ENCODE peak calls at places on chromosomes 5 and 9, in four cellular contexts. One of them, this sample, is unnamed.

GRCh38 chr5:137146402-137146889 is 352.7 kb downstream of the SPOCK1 start:
- DNase-seq in CD4-positive, alpha-beta T cell: no peak
- DNase-seq in dorsolateral prefrontal cortex: no peak
- DNase-seq in OCI-LY7: no peak
- DNase-seq in this sample: peak

GRCh38 chr5:141516648-141517025 is 27.8 kb downstream of the PCDHGC5 start:
- DNase-seq in CD4-positive, alpha-beta T cell: no peak
- DNase-seq in dorsolateral prefrontal cortex: no peak
- DNase-seq in OCI-LY7: no peak
- DNase-seq in this sample: no peak

GRCh38 chr5:142486581-142486980 is 161.8 kb upstream of the SPRY4 start:
- DNase-seq in CD4-positive, alpha-beta T cell: no peak
- DNase-seq in dorsolateral prefrontal cortex: no peak
- DNase-seq in OCI-LY7: no peak
- DNase-seq in this sample: peak

GRCh38 chr5:68114641-68115040 is 100.9 kb upstream of the PIK3R1 start:
- DNase-seq in CD4-positive, alpha-beta T cell: no peak
- DNase-seq in dorsolateral prefrontal cortex: no peak
- DNase-seq in OCI-LY7: no peak
- DNase-seq in this sample: no peak

GRCh38 chr5:79456890-79457583 is 56.9 kb downstream of the HOMER1 start:
- DNase-seq in CD4-positive, alpha-beta T cell: no peak
- DNase-seq in dorsolateral prefrontal cortex: no peak
- DNase-seq in OCI-LY7: peak
- DNase-seq in this sample: no peak

GRCh38 chr9:76725181-76725580 is 39.1 kb upstream of the PCA3 start:
- DNase-seq in CD4-positive, alpha-beta T cell: no peak
- DNase-seq in dorsolateral prefrontal cortex: no peak
- DNase-seq in OCI-LY7: no peak
- DNase-seq in this sample: no peak

GRCh38 chr5:73969195-73970059 is 343.4 kb downstream of the ARHGEF28 start:
- DNase-seq in CD4-positive, alpha-beta T cell: no peak
- DNase-seq in dorsolateral prefrontal cortex: no peak
- DNase-seq in OCI-LY7: no peak
- DNase-seq in this sample: no peak

GRCh38 chr9:131105952-131106351 is 9.6 kb downstream of the AIF1L start:
- DNase-seq in CD4-positive, alpha-beta T cell: no peak
- DNase-seq in dorsolateral prefrontal cortex: no peak
- DNase-seq in OCI-LY7: no peak
- DNase-seq in this sample: no peak

GRCh38 chr5:528625-529511 is 4.6 kb upstream of the SLC9A3 start:
- DNase-seq in CD4-positive, alpha-beta T cell: no peak
- DNase-seq in dorsolateral prefrontal cortex: no peak
- DNase-seq in OCI-LY7: no peak
- DNase-seq in this sample: no peak

GRCh38 chr5:65926893-65927292 is 518 bp downstream of the ERBIN start:
- DNase-seq in CD4-positive, alpha-beta T cell: no peak
- DNase-seq in dorsolateral prefrontal cortex: no peak
- DNase-seq in OCI-LY7: peak
- DNase-seq in this sample: no peak

GRCh38 chr9:93096811-93097382 is 880 bp downstream of the CARD19 start:
- DNase-seq in CD4-positive, alpha-beta T cell: no peak
- DNase-seq in dorsolateral prefrontal cortex: no peak
- DNase-seq in OCI-LY7: no peak
- DNase-seq in this sample: no peak

GRCh38 chr9:98970532-98971041 is 26.9 kb downstream of the COL15A1 start:
- DNase-seq in CD4-positive, alpha-beta T cell: no peak
- DNase-seq in dorsolateral prefrontal cortex: no peak
- DNase-seq in OCI-LY7: no peak
- DNase-seq in this sample: no peak

GRCh38 chr5:5351288-5352089 is 71.0 kb upstream of the ICE1 start:
- DNase-seq in CD4-positive, alpha-beta T cell: no peak
- DNase-seq in dorsolateral prefrontal cortex: no peak
- DNase-seq in OCI-LY7: no peak
- DNase-seq in this sample: no peak

GRCh38 chr9:131407717-131408195 is 13.9 kb downstream of the PRRC2B start:
- DNase-seq in CD4-positive, alpha-beta T cell: no peak
- DNase-seq in dorsolateral prefrontal cortex: no peak
- DNase-seq in OCI-LY7: no peak
- DNase-seq in this sample: no peak

GRCh38 chr5:75886706-75887105 is 169.5 kb upstream of the POC5 start:
- DNase-seq in CD4-positive, alpha-beta T cell: no peak
- DNase-seq in dorsolateral prefrontal cortex: no peak
- DNase-seq in OCI-LY7: no peak
- DNase-seq in this sample: no peak

GRCh38 chr5:95731571-95732554 is 727 bp downstream of the RHOBTB3 start:
- DNase-seq in CD4-positive, alpha-beta T cell: no peak
- DNase-seq in dorsolateral prefrontal cortex: peak
- DNase-seq in OCI-LY7: no peak
- DNase-seq in this sample: peak

GRCh38 chr9:83199240-83199639 is 136.3 kb upstream of the RASEF start:
- DNase-seq in CD4-positive, alpha-beta T cell: no peak
- DNase-seq in dorsolateral prefrontal cortex: no peak
- DNase-seq in OCI-LY7: no peak
- DNase-seq in this sample: peak

GRCh38 chr9:68749579-68750159 is 44.6 kb downstream of the PIP5K1B start:
- DNase-seq in CD4-positive, alpha-beta T cell: no peak
- DNase-seq in dorsolateral prefrontal cortex: no peak
- DNase-seq in OCI-LY7: no peak
- DNase-seq in this sample: no peak

GRCh38 chr5:1064383-1065142 is 47.3 kb downstream of the SLC12A7 start:
- DNase-seq in CD4-positive, alpha-beta T cell: no peak
- DNase-seq in dorsolateral prefrontal cortex: no peak
- DNase-seq in OCI-LY7: no peak
- DNase-seq in this sample: no peak

GRCh38 chr9:115672477-115673316 is 480.9 kb upstream of the PAPPA start:
- DNase-seq in CD4-positive, alpha-beta T cell: no peak
- DNase-seq in dorsolateral prefrontal cortex: no peak
- DNase-seq in OCI-LY7: no peak
- DNase-seq in this sample: peak

GRCh38 chr9:12963537-12963936 is 188.7 kb downstream of the LURAP1L start:
- DNase-seq in CD4-positive, alpha-beta T cell: no peak
- DNase-seq in dorsolateral prefrontal cortex: no peak
- DNase-seq in OCI-LY7: no peak
- DNase-seq in this sample: no peak

GRCh38 chr5:19369048-19369447 is 619.0 kb downstream of the CDH18 start:
- DNase-seq in CD4-positive, alpha-beta T cell: no peak
- DNase-seq in dorsolateral prefrontal cortex: no peak
- DNase-seq in OCI-LY7: no peak
- DNase-seq in this sample: no peak

GRCh38 chr9:83981126-83981871 is 694 bp downstream of the RMI1 start:
- DNase-seq in CD4-positive, alpha-beta T cell: no peak
- DNase-seq in dorsolateral prefrontal cortex: no peak
- DNase-seq in OCI-LY7: peak
- DNase-seq in this sample: peak

GRCh38 chr9:14939378-14939777 is 29.1 kb upstream of the FREM1 start:
- DNase-seq in CD4-positive, alpha-beta T cell: no peak
- DNase-seq in dorsolateral prefrontal cortex: no peak
- DNase-seq in OCI-LY7: no peak
- DNase-seq in this sample: no peak

GRCh38 chr9:126793686-126794417 is 11.0 kb upstream of the ZBTB43 start:
- DNase-seq in CD4-positive, alpha-beta T cell: no peak
- DNase-seq in dorsolateral prefrontal cortex: no peak
- DNase-seq in OCI-LY7: no peak
- DNase-seq in this sample: no peak

GRCh38 chr5:65334077-65334476 is 147.6 kb downstream of the ADAMTS6 start:
- DNase-seq in CD4-positive, alpha-beta T cell: no peak
- DNase-seq in dorsolateral prefrontal cortex: no peak
- DNase-seq in OCI-LY7: no peak
- DNase-seq in this sample: peak

GRCh38 chr9:38032266-38032830 is 36.7 kb downstream of the SHB start:
- DNase-seq in CD4-positive, alpha-beta T cell: no peak
- DNase-seq in dorsolateral prefrontal cortex: no peak
- DNase-seq in OCI-LY7: peak
- DNase-seq in this sample: peak

GRCh38 chr9:95724253-95724991 is 151.1 kb upstream of the ERCC6L2 start:
- DNase-seq in CD4-positive, alpha-beta T cell: peak
- DNase-seq in dorsolateral prefrontal cortex: no peak
- DNase-seq in OCI-LY7: peak
- DNase-seq in this sample: no peak

GRCh38 chr9:96758845-96759673 is 18.8 kb downstream of the ZNF510 start:
- DNase-seq in CD4-positive, alpha-beta T cell: no peak
- DNase-seq in dorsolateral prefrontal cortex: no peak
- DNase-seq in OCI-LY7: no peak
- DNase-seq in this sample: no peak

GRCh38 chr5:11905209-11905608 is 963 bp upstream of the CTNND2 start:
- DNase-seq in CD4-positive, alpha-beta T cell: no peak
- DNase-seq in dorsolateral prefrontal cortex: no peak
- DNase-seq in OCI-LY7: no peak
- DNase-seq in this sample: no peak

GRCh38 chr5:11903121-11903613 is 1.1 kb downstream of the CTNND2 start:
- DNase-seq in CD4-positive, alpha-beta T cell: no peak
- DNase-seq in dorsolateral prefrontal cortex: no peak
- DNase-seq in OCI-LY7: no peak
- DNase-seq in this sample: no peak

GRCh38 chr5:11904270-11904906 is at the start of gene CTNND2:
- DNase-seq in CD4-positive, alpha-beta T cell: no peak
- DNase-seq in dorsolateral prefrontal cortex: peak
- DNase-seq in OCI-LY7: no peak
- DNase-seq in this sample: peak

GRCh38 chr5:11902304-11902703 is 1.9 kb downstream of the CTNND2 start:
- DNase-seq in CD4-positive, alpha-beta T cell: no peak
- DNase-seq in dorsolateral prefrontal cortex: no peak
- DNase-seq in OCI-LY7: no peak
- DNase-seq in this sample: no peak

DNA sequence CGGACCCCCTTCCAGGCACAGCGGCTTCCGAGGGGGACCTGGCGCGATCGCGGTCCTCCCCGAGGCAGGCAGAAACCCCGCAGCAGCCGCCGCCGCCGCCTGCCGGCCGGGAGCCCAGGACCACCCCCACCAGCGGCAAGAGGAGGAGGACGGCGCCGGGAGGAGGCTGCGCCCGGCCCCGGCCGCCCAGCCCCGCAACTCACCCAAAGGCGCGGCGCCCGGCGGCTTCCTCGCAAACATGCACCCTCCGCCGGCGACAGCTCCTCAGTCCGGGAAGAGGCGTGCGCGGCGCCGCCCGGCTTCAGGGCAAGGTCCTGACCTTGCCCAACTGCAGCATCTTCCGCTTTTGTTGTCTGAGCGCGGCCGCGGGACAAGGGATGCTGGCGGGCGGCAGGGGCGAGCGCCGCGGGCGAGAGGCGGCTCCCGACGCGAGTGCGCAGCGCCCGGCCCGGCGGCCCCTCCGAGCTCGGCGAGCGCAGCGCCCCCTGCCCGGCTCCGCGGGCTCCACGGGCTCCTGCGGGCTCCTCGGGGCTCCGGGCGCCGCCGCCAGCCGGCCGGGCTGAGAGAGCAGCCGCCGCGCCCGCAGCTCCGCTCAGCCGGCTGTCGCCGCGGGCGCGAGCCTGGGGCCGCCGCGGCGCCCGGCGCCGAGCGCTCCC is 504 bp downstream of the CTNND2 start:
- DNase-seq in CD4-positive, alpha-beta T cell: no peak
- DNase-seq in dorsolateral prefrontal cortex: peak
- DNase-seq in OCI-LY7: no peak
- DNase-seq in this sample: peak
- TF ChIP-seq CTCF in CD4-positive, alpha-beta T cell: no peak
- TF ChIP-seq CTCF in dorsolateral prefrontal cortex: peak
- TF ChIP-seq CTCF in OCI-LY7: no peak
- TF ChIP-seq CTCF in this sample: peak

GRCh38 chr5:59221769-59222168 is 638.9 kb downstream of the RAB3C start:
- DNase-seq in CD4-positive, alpha-beta T cell: no peak
- DNase-seq in dorsolateral prefrontal cortex: no peak
- DNase-seq in OCI-LY7: no peak
- DNase-seq in this sample: no peak
- TF ChIP-seq CTCF in CD4-positive, alpha-beta T cell: no peak
- TF ChIP-seq CTCF in dorsolateral prefrontal cortex: no peak
- TF ChIP-seq CTCF in OCI-LY7: no peak
- TF ChIP-seq CTCF in this sample: no peak

GRCh38 chr9:22237497-22238363 is 208.9 kb upstream of the DMRTA1 start:
- DNase-seq in CD4-positive, alpha-beta T cell: no peak
- DNase-seq in dorsolateral prefrontal cortex: no peak
- DNase-seq in OCI-LY7: no peak
- DNase-seq in this sample: peak

GRCh38 chr9:22241611-22242010 is 205.0 kb upstream of the DMRTA1 start:
- DNase-seq in CD4-positive, alpha-beta T cell: no peak
- DNase-seq in dorsolateral prefrontal cortex: no peak
- DNase-seq in OCI-LY7: peak
- DNase-seq in this sample: no peak

GRCh38 chr9:22241024-22241423 is 205.6 kb upstream of the DMRTA1 start:
- DNase-seq in CD4-positive, alpha-beta T cell: no peak
- DNase-seq in dorsolateral prefrontal cortex: no peak
- DNase-seq in OCI-LY7: no peak
- DNase-seq in this sample: no peak

GRCh38 chr9:22238809-22239684 is 207.6 kb upstream of the DMRTA1 start:
- DNase-seq in CD4-positive, alpha-beta T cell: no peak
- DNase-seq in dorsolateral prefrontal cortex: no peak
- DNase-seq in OCI-LY7: peak
- DNase-seq in this sample: no peak

GRCh38 chr9:22240619-22241018 is 206.0 kb upstream of the DMRTA1 start:
- DNase-seq in CD4-positive, alpha-beta T cell: no peak
- DNase-seq in dorsolateral prefrontal cortex: no peak
- DNase-seq in OCI-LY7: peak
- DNase-seq in this sample: no peak
- TF ChIP-seq CTCF in CD4-positive, alpha-beta T cell: no peak
- TF ChIP-seq CTCF in dorsolateral prefrontal cortex: no peak
- TF ChIP-seq CTCF in OCI-LY7: no peak
- TF ChIP-seq CTCF in this sample: no peak

GRCh38 chr5:123367739-123368138 is 55.5 kb downstream of the CEP120 start:
- DNase-seq in CD4-positive, alpha-beta T cell: no peak
- DNase-seq in dorsolateral prefrontal cortex: no peak
- DNase-seq in OCI-LY7: peak
- DNase-seq in this sample: no peak
- TF ChIP-seq CTCF in CD4-positive, alpha-beta T cell: no peak
- TF ChIP-seq CTCF in dorsolateral prefrontal cortex: no peak
- TF ChIP-seq CTCF in OCI-LY7: peak
- TF ChIP-seq CTCF in this sample: peak

GRCh38 chr9:89009049-89009840 is 18.0 kb downstream of the S1PR3 start:
- DNase-seq in CD4-positive, alpha-beta T cell: no peak
- DNase-seq in dorsolateral prefrontal cortex: no peak
- DNase-seq in OCI-LY7: peak
- DNase-seq in this sample: no peak
- TF ChIP-seq CTCF in CD4-positive, alpha-beta T cell: no peak
- TF ChIP-seq CTCF in dorsolateral prefrontal cortex: no peak
- TF ChIP-seq CTCF in OCI-LY7: peak
- TF ChIP-seq CTCF in this sample: no peak